ENCODE peak calls at places on chromosomes 6 and 20, in six cellular contexts. N, U, T, E, R and F are unnamed samples.

GRCh38 chr20:42959996-42960395 is 229.7 kb downstream of the PTPRT start:
- DNase-seq in N (no peak), U (no peak), T (no peak), E (no peak), R (no peak), F (no peak)

GRCh38 chr6:71478834-71479541 is 190.4 kb downstream of the OGFRL1 start:
- DNase-seq in N (peak; percentile 96), U (no peak), T (no peak), E (no peak), R (no peak), F (no peak)

GRCh38 chr6:4350571-4351505 is 215.5 kb upstream of the ECI2 start:
- DNase-seq in N (no peak), U (no peak), T (peak; percentile 55), E (no peak), R (no peak), F (no peak)

GRCh38 chr6:134802426-134803058 is 147.4 kb downstream of the ALDH8A1 start:
- DNase-seq in N (no peak), U (no peak), T (no peak), E (no peak), R (no peak), F (no peak)

GRCh38 chr6:97885230-97885772 is 602.3 kb upstream of the MMS22L start:
- DNase-seq in N (no peak), U (no peak), T (no peak), E (no peak), R (no peak), F (no peak)

GRCh38 chr20:57092112-57092899 is 174.1 kb downstream of the BMP7 start:
- DNase-seq in N (no peak), U (peak; percentile 73), T (no peak), E (peak; percentile 86), R (no peak), F (peak; percentile 61)

GRCh38 chr20:37526839-37527637 is 638 bp downstream of the BLCAP start:
- DNase-seq in N (no peak), U (no peak), T (no peak), E (peak; percentile 43), R (no peak), F (no peak)

GRCh38 chr6:7901780-7902179 is 8.8 kb downstream of the TXNDC5 start:
- DNase-seq in N (no peak), U (no peak), T (no peak), E (no peak), R (no peak), F (no peak)

GRCh38 chr20:31652917-31653385 is 15.2 kb downstream of the COX4I2 start:
- DNase-seq in N (no peak), U (no peak), T (no peak), E (no peak), R (no peak), F (no peak)

GRCh38 chr6:117137711-117138110 is 127.6 kb upstream of the VGLL2 start:
- DNase-seq in N (no peak), U (no peak), T (no peak), E (no peak), R (no peak), F (no peak)

GRCh38 chr6:141677598-141678211 is 455.0 kb upstream of the GJE1 start:
- DNase-seq in N (no peak), U (no peak), T (no peak), E (no peak), R (no peak), F (no peak)

GRCh38 chr6:145372671-145373123 is 362.6 kb downstream of the EPM2A start:
- DNase-seq in N (peak; percentile 5), U (no peak), T (no peak), E (peak; percentile 36), R (no peak), F (no peak)

GRCh38 chr6:160428069-160428430 is 79.9 kb downstream of the SLC22A3 start:
- DNase-seq in N (no peak), U (no peak), T (peak; percentile 51), E (no peak), R (no peak), F (no peak)

GRCh38 chr6:11215773-11216172 is 16.7 kb downstream of the NEDD9 start:
- DNase-seq in N (peak; percentile 78), U (no peak), T (no peak), E (no peak), R (no peak), F (no peak)

GRCh38 chr20:10115021-10115420 is 80.2 kb downstream of the ANKEF1 start:
- DNase-seq in N (peak; percentile 89), U (no peak), T (no peak), E (no peak), R (no peak), F (no peak)

GRCh38 chr6:167712332-167713087 is 114.2 kb upstream of the AFDN start:
- DNase-seq in N (no peak), U (no peak), T (no peak), E (no peak), R (no peak), F (no peak)

GRCh38 chr6:35017461-35018183 is 123.5 kb downstream of the TCP11 start:
- DNase-seq in N (no peak), U (no peak), T (peak; percentile 70), E (no peak), R (peak; percentile 34), F (no peak)

GRCh38 chr6:36662827-36663256 is 15.7 kb upstream of the CDKN1A start:
- DNase-seq in N (no peak), U (no peak), T (no peak), E (no peak), R (no peak), F (no peak)

GRCh38 chr6:39852324-39852723 is 60.1 kb downstream of the DAAM2 start:
- DNase-seq in N (no peak), U (no peak), T (no peak), E (no peak), R (no peak), F (no peak)

GRCh38 chr6:40274058-40274457 is 313.1 kb downstream of the LRFN2 start:
- DNase-seq in N (no peak), U (no peak), T (no peak), E (no peak), R (no peak), F (no peak)

GRCh38 chr6:37871616-37872384 is 52.3 kb downstream of the ZFAND3 start:
- DNase-seq in N (no peak), U (no peak), T (no peak), E (no peak), R (no peak), F (no peak)